ENCODE peak calls at places on chromosomes 5 and 9, in eight cellular contexts. N is suprapubic skin, E is H1, B is HepG2, H is spleen, K is SK-N-SH, D is HCT116, F is GM23338. T is an unnamed sample.

GRCh38 chr9:90801175-90801506 is 478 bp upstream of the SYK start:
- DNase-seq in N (no peak), H (no peak), B (no peak), E (no peak), D (no peak), F (no peak), K (no peak), T (no peak)

GRCh38 chr5:144369001-144369400 is 198.3 kb downstream of the KCTD16 start:
- DNase-seq in K (no peak), H (no peak), N (no peak), D (no peak), E (no peak), B (no peak), F (no peak), T (no peak)

GRCh38 chr9:15763371-15763770 is 210.5 kb downstream of the CCDC171 start:
- DNase-seq in B (no peak), H (no peak), F (no peak), E (no peak), N (no peak), K (no peak), D (no peak), T (no peak)

GRCh38 chr5:168472329-168472728 is 13.9 kb upstream of the RARS1 start:
- DNase-seq in K (no peak), D (no peak), H (no peak), B (no peak), N (no peak), E (no peak), F (peak), T (no peak)

GRCh38 chr5:57277085-57277484 is 103.2 kb downstream of the GPBP1 start:
- DNase-seq in K (peak), H (no peak), F (peak), N (no peak), B (no peak), D (peak), E (no peak), T (no peak)

GRCh38 chr9:85516976-85517637 is 224.6 kb downstream of the AGTPBP1 start:
- DNase-seq in F (no peak), E (no peak), K (no peak), D (peak), B (no peak), H (no peak), N (no peak), T (no peak)

GRCh38 chr9:124754289-124754688 is 16.8 kb downstream of the NR6A1 start:
- DNase-seq in K (peak), N (no peak), H (no peak), E (no peak), B (no peak), D (no peak), F (no peak), T (no peak)

GRCh38 chr9:116899337-116900006 is 212.4 kb downstream of the TRIM32 start:
- DNase-seq in N (no peak), H (no peak), F (peak), D (no peak), E (peak), B (no peak), K (no peak), T (no peak)

GRCh38 chr5:97726106-97726505 is 543.1 kb upstream of the RIOK2 start:
- DNase-seq in F (peak), K (no peak), H (no peak), E (no peak), D (no peak), N (no peak), B (no peak), T (no peak)

GRCh38 chr9:115498338-115498737 is 380.4 kb upstream of the TNC start:
- DNase-seq in H (no peak), D (no peak), E (no peak), F (no peak), N (no peak), K (no peak), B (no peak), T (no peak)

GRCh38 chr9:130555061-130555460 is 24.3 kb upstream of the FUBP3 start:
- DNase-seq in N (no peak), K (no peak), D (no peak), E (no peak), B (no peak), F (no peak), H (no peak), T (no peak)

GRCh38 chr9:129242971-129243561 is 65.0 kb upstream of the IER5L start:
- DNase-seq in N (no peak), E (no peak), D (no peak), F (no peak), K (no peak), B (no peak), H (peak), T (no peak)

GRCh38 chr5:135359374-135360165 is 39.5 kb downstream of the MACROH2A1 start:
- DNase-seq in E (no peak), K (no peak), B (no peak), D (no peak), F (no peak), H (peak), N (no peak), T (no peak)

GRCh38 chr5:77168187-77168883 is 42.1 kb upstream of the PDE8B start:
- DNase-seq in B (no peak), E (no peak), N (no peak), H (peak), K (no peak), D (no peak), F (no peak), T (peak)

GRCh38 chr9:133892193-133892920 is 99.8 kb downstream of the VAV2 start:
- DNase-seq in K (no peak), B (peak), N (no peak), D (no peak), F (no peak), H (no peak), E (no peak), T (no peak)

GRCh38 chr9:126604059-126604685 is 9.6 kb upstream of the LMX1B start:
- DNase-seq in N (no peak), B (no peak), F (no peak), D (no peak), E (no peak), H (no peak), K (no peak), T (no peak)

GRCh38 chr9:77764894-77765780 is 117.0 kb upstream of the GNA14 start:
- DNase-seq in E (no peak), H (no peak), D (peak), K (peak), B (peak), N (no peak), F (peak), T (no peak)

GRCh38 chr5:42057254-42057690 is 132.2 kb downstream of the FBXO4 start:
- DNase-seq in D (peak), K (peak), E (peak), B (peak), H (peak), N (no peak), F (peak), T (peak)

GRCh38 chr5:135894789-135895188 is 852 bp downstream of the IL9 start:
- DNase-seq in E (no peak), F (no peak), H (no peak), N (peak), K (no peak), B (peak), D (no peak), T (no peak)

GRCh38 chr5:34957857-34958690 is 28.7 kb downstream of the DNAJC21 start:
- DNase-seq in K (peak), B (peak), E (no peak), F (peak), N (no peak), H (no peak), D (no peak), T (no peak)

GRCh38 chr5:40365357-40366330 is 314.1 kb upstream of the PTGER4 start:
- DNase-seq in N (no peak), F (no peak), H (no peak), B (no peak), K (no peak), D (no peak), E (no peak), T (no peak)

GRCh38 chr9:79858509-79858908 is 286.7 kb downstream of the TLE4 start:
- DNase-seq in D (no peak), H (no peak), B (peak), E (no peak), K (no peak), F (no peak), N (no peak), T (no peak)

GRCh38 chr5:1291611-1292080 is 3.2 kb downstream of the TERT start:
- DNase-seq in H (peak), N (no peak), K (no peak), F (no peak), B (no peak), D (no peak), E (no peak), T (peak)

GRCh38 chr5:100797863-100798262 is 105.2 kb downstream of the ST8SIA4 start:
- DNase-seq in E (no peak), B (no peak), K (no peak), N (no peak), F (no peak), H (no peak), D (no peak), T (no peak)

GRCh38 chr5:144265643-144266042 is 95.0 kb downstream of the KCTD16 start:
- DNase-seq in H (no peak), K (no peak), E (no peak), F (no peak), N (no peak), D (no peak), B (no peak), T (no peak)

GRCh38 chr5:56010431-56010830 is 15.7 kb upstream of the IL6ST start:
- DNase-seq in B (no peak), N (no peak), D (no peak), F (no peak), E (no peak), H (no peak), K (no peak), T (no peak)

GRCh38 chr5:90606539-90606938 is 47.9 kb downstream of the ADGRV1 start:
- DNase-seq in B (peak), F (peak), K (no peak), D (peak), H (no peak), N (no peak), E (no peak), T (no peak)

GRCh38 chr5:60248900-60249299 is 355.4 kb upstream of the PDE4D start:
- DNase-seq in F (no peak), H (no peak), D (no peak), E (no peak), B (no peak), N (no peak), K (no peak), T (no peak)

GRCh38 chr5:127695336-127695735 is 7.9 kb upstream of the CCDC192 start:
- DNase-seq in H (no peak), E (no peak), K (no peak), D (no peak), F (no peak), N (no peak), B (no peak), T (no peak)

GRCh38 chr9:116264361-116264760 is 110.8 kb downstream of the PAPPA start:
- DNase-seq in F (no peak), E (no peak), N (no peak), H (no peak), K (no peak), B (no peak), D (no peak), T (no peak)

GRCh38 chr9:114561771-114562170 is 25.8 kb upstream of the ATP6V1G1 start:
- DNase-seq in H (no peak), E (no peak), F (no peak), N (no peak), B (no peak), D (no peak), K (no peak), T (no peak)

GRCh38 chr5:65243161-65243560 is 238.6 kb downstream of the ADAMTS6 start:
- DNase-seq in D (no peak), B (peak), H (no peak), N (no peak), F (no peak), E (no peak), K (no peak), T (no peak)

GRCh38 chr9:134408389-134408788 is 82.1 kb downstream of the RXRA start:
- DNase-seq in F (no peak), D (no peak), E (no peak), B (no peak), H (peak), K (peak), N (no peak), T (no peak)

GRCh38 chr5:147565524-147565923 is 55.7 kb upstream of the DPYSL3 start:
- DNase-seq in E (no peak), H (no peak), K (no peak), F (no peak), B (peak), N (no peak), D (no peak), T (no peak)

GRCh38 chr9:124443625-124444024 is 6.6 kb upstream of the ADGRD2 start:
- DNase-seq in B (no peak), E (no peak), N (no peak), H (peak), K (no peak), D (no peak), F (no peak), T (no peak)

GRCh38 chr9:134314039-134314949 is 12.0 kb upstream of the RXRA start:
- DNase-seq in B (no peak), K (no peak), H (peak), E (no peak), F (no peak), N (no peak), D (no peak), T (no peak)

GRCh38 chr5:17951392-17952169 is 317.3 kb downstream of the TAF11L14 start:
- DNase-seq in H (no peak), K (no peak), E (peak), B (no peak), N (no peak), D (no peak), F (peak), T (no peak)
- H3K27ac ChIP-seq in H (no peak), K (no peak), E (no peak), B (no peak), N (no peak), D (no peak), F (no peak), T (peak)

DNA sequence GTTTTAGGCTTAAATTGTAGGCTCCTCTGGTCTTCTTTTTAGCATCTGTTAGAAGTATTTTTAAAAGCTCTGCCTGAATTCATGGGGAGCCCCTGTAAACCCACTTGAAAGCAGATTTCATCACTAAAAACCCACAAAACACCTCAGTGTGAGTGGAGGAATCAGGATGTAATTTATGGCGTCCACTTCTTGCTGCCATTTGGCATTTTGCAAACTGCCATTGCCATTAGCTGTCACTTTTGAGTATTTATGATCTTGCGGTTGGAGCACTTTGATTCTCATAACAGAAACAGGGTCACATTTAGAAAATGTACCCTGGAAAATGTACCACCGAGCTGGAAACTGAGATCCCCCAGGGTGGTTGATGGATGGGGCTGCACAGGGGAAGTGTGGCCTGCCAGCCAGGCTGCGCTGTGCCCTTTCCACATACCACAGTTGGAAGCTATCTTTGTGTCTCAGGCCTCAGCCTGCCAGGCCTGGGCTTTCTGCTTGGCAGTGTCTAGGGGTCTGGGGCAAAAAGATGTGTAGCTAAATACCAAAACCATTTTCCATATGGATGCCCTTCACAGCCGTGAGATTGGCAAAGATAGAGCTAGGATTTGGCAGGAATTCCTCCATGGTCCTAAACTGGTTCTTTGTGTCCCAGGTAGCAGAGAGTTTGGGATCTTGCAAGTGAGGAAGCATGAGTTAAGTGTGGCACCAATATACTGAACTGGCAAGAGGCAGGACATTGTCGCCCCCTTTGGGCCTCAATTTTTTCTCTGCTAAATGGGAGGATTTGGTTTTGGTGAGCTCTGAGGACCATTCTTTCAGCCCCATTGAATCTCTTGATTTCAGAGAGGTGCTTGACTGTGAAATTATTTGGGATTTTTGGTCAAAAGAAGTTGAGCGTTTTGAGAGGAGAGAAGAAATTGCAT is 46.2 kb downstream of the GALNT10 start:
- DNase-seq in H (no peak), B (no peak), K (no peak), E (no peak), D (no peak), N (no peak), F (peak), T (no peak)
- TF ChIP-seq CTCF in H (no peak), B (no peak), K (no peak), E (peak), D (no peak), N (no peak), F (peak), T (no peak)

GRCh38 chr9:4986783-4987182 is 1.7 kb downstream of the JAK2 start:
- DNase-seq in K (no peak), E (no peak), B (no peak), N (no peak), D (no peak), H (no peak), F (no peak), T (no peak)
- TF ChIP-seq POLR2AphosphoS5 in K (no peak), E (no peak), B (no peak), N (no peak), D (no peak), H (no peak), F (no peak), T (no peak)

GRCh38 chr9:32928912-32929311 is 72.5 kb downstream of the APTX start:
- DNase-seq in H (no peak), B (no peak), K (no peak), F (no peak), N (no peak), D (no peak), E (no peak), T (no peak)
- H3K27ac ChIP-seq in H (no peak), B (no peak), K (no peak), F (no peak), N (no peak), D (no peak), E (no peak), T (no peak)

DNA sequence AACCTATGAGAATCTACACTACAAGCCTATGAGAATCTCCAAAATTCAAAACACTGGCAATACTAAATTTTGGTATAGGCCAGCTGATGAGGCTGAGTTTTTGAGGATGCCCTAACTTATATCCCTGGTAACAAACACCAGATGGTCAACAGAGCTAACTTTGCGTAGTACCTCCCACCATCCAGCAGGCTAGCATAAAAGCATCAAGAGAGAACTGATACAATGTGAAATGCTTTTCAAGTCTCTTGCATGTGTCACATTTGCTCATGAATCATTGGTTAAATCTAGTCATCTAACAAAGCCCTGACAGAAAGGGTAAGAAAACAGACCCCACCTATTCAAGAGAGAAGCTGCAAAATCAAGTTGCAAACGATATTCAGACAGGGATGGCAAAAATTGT is 1609.7 kb upstream of the CDH9 start:
- DNase-seq in K (peak), F (peak), D (no peak), H (no peak), N (no peak), B (peak), E (no peak), T (no peak)
- TF ChIP-seq CTCF in K (peak), F (peak), D (no peak), H (no peak), N (no peak), B (no peak), E (peak), T (no peak)

GRCh38 chr5:62542720-62543119 is 35.9 kb upstream of the LRRC70 start:
- DNase-seq in D (no peak), B (no peak), H (no peak), N (no peak), E (no peak), F (no peak), K (no peak), T (no peak)

GRCh38 chr5:62534461-62535236 is 44.0 kb upstream of the LRRC70 start:
- DNase-seq in K (no peak), B (no peak), D (no peak), H (no peak), N (no peak), F (no peak), E (no peak), T (no peak)

GRCh38 chr5:62536783-62537182 is 41.8 kb upstream of the LRRC70 start:
- DNase-seq in K (no peak), E (no peak), N (no peak), H (no peak), F (no peak), D (no peak), B (no peak), T (no peak)

GRCh38 chr5:62536232-62536631 is 42.4 kb upstream of the LRRC70 start:
- DNase-seq in F (no peak), E (no peak), H (no peak), K (no peak), D (no peak), B (no peak), N (no peak), T (no peak)

GRCh38 chr5:62538017-62538942 is 40.3 kb upstream of the LRRC70 start:
- DNase-seq in F (no peak), K (no peak), D (no peak), B (peak), N (no peak), E (no peak), H (no peak), T (no peak)
- TF ChIP-seq POLR2AphosphoS5 in F (no peak), K (no peak), D (no peak), B (no peak), N (no peak), E (no peak), H (no peak), T (no peak)

DNA sequence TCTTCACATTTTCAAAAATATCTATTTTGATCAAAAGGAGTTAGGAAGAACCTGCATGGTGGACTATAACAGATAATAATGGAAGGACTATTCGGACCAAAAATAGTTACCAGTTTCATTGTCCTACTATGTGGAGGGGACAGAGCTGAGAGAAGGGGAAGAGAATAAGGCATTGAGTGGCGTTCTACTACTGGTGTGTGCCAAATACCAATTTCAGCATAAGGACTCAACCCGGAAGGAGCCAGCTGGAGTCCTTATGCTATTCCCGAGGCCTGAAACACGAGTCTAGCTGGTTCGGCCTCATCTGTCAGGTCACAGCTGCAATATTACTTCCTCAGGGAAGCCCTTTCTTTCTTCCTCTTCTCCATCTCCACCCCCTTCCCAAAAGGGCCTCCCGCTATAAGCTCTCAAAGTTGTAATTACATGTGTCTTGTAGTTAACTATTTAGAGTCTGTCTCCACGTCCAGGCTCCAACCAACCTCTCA is 20.5 kb upstream of the FER start:
- DNase-seq in B (no peak), E (no peak), F (peak), D (no peak), N (no peak), K (no peak), H (no peak), T (peak)
- H3K27ac ChIP-seq in B (no peak), E (no peak), F (peak), D (peak), N (peak), K (peak), H (peak), T (peak)

T was measured in breast epithelium.